ENCODE peak calls at places on chromosomes 4 and X, in nine cellular contexts. K, H, C, R, Q, Z, E, D and U are unnamed samples.

GRCh38 chrX:6053126-6053625 is 175.5 kb downstream of the NLGN4X start:
- DNase-seq in C (no peak), Z (no peak), Q (no peak), E (no peak), R (no peak), K (no peak), H (no peak), D (no peak), U (no peak)

GRCh38 chr4:187128971-187129370 is 405.3 kb upstream of the FAT1 start:
- DNase-seq in R (no peak), K (no peak), D (no peak), Q (no peak), H (peak; percentile 82), Z (no peak), C (no peak), E (no peak), U (no peak)

GRCh38 chr4:25810815-25811690 is 51.7 kb downstream of the SEL1L3 start:
- DNase-seq in E (no peak), C (no peak), Z (no peak), H (no peak), K (no peak), R (no peak), Q (no peak), D (no peak), U (no peak)

GRCh38 chrX:152899111-152899873 is 1.4 kb downstream of the ZNF185 start:
- DNase-seq in H (no peak), K (no peak), R (no peak), Q (no peak), D (no peak), Z (no peak), E (no peak), C (no peak), U (no peak)

GRCh38 chrX:49155243-49155899 is 7.2 kb upstream of the MAGIX start:
- DNase-seq in K (no peak), R (no peak), C (peak; percentile 82), E (no peak), D (peak; percentile 21), Z (peak; percentile 73), H (no peak), Q (peak; percentile 67), U (peak; percentile 94)

GRCh38 chr4:104906274-104906673 is 240.4 kb upstream of the TET2 start:
- DNase-seq in Z (no peak), H (no peak), Q (no peak), R (no peak), D (no peak), C (no peak), E (no peak), K (no peak), U (no peak)

GRCh38 chr4:118280501-118281218 is 72.1 kb downstream of the PRSS12 start:
- DNase-seq in R (peak; percentile 38), D (peak; percentile 49), Q (peak; percentile 40), C (peak; percentile 79), Z (peak; percentile 18), H (no peak), E (no peak), K (peak; percentile 37), U (peak; percentile 87)

GRCh38 chrX:110403839-110404238 is 45.2 kb downstream of the RTL9 start:
- DNase-seq in C (no peak), Z (no peak), R (no peak), K (no peak), E (no peak), H (no peak), Q (no peak), D (no peak), U (no peak)

GRCh38 chr4:79528241-79528706 is 120.2 kb upstream of the GK2 start:
- DNase-seq in Q (no peak), H (no peak), R (no peak), D (no peak), E (no peak), K (no peak), Z (no peak), C (no peak), U (no peak)

GRCh38 chrX:13398073-13398823 is 78.4 kb upstream of the ATXN3L start:
- DNase-seq in Q (peak; percentile 35), C (peak; percentile 84), R (no peak), E (peak; percentile 22), Z (peak; percentile 40), H (peak; percentile 95), K (peak; percentile 13), D (no peak), U (peak; percentile 72)

GRCh38 chrX:1453390-1453783 is 678 bp upstream of the ASMTL start:
- DNase-seq in H (no peak), Z (no peak), C (no peak), R (no peak), E (no peak), D (no peak), K (no peak), Q (no peak), U (no peak)

GRCh38 chrX:56763556-56764152 is 34.6 kb downstream of the NBDY start:
- DNase-seq in H (no peak), K (no peak), E (no peak), Z (peak; percentile 82), R (no peak), D (peak; percentile 95), Q (no peak), C (no peak), U (no peak)

GRCh38 chr4:52646726-52647125 is 12.4 kb downstream of the USP46 start:
- DNase-seq in Q (no peak), C (no peak), E (no peak), D (no peak), Z (no peak), K (no peak), R (no peak), H (no peak), U (no peak)

GRCh38 chr4:1326751-1327525 is 20.1 kb upstream of the UVSSA start:
- DNase-seq in K (no peak), D (no peak), C (no peak), Z (no peak), Q (no peak), R (no peak), E (no peak), H (no peak), U (no peak)

GRCh38 chr4:180652533-180652932 is 1590.7 kb upstream of the TENM3 start:
- DNase-seq in K (no peak), R (no peak), D (no peak), H (no peak), Q (no peak), Z (no peak), E (no peak), C (no peak), U (no peak)
- H3K27me3 ChIP-seq in K (no peaks in the 10 kb centered on the region), R (no peaks in the 10 kb centered on the region), D (no peaks in the 10 kb centered on the region), H (no peaks in the 10 kb centered on the region), Q (no peaks in the 10 kb centered on the region), Z (no peaks in the 10 kb centered on the region), E (no peaks in the 10 kb centered on the region), C (no peaks in the 10 kb centered on the region), U (no peaks in the 10 kb centered on the region)

DNA sequence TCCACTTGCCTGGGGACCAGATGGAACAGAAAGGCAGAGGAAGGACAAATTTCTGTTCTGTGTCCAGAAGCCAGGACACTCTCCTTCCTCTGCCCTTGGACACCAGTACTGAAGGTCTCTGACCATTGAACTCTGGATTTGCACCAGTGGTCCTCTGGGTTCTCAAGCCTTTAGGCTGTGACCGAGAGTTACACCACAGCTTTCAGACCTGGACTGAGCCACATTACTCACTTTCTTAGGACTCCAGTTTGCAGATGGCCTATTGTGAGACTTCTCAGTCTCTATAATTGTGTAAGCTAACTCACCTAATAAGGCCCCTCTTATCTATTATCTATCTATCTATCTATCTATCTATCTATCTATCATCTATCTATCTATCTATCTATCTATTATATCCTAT is 295.3 kb upstream of the GALNTL6 start:
- DNase-seq in D (no peak), Q (no peak), Z (no peak), E (no peak), C (no peak), K (no peak), R (no peak), H (no peak), U (no peak)
- H3K4me1 ChIP-seq in D (no peaks in the 10 kb centered on the region), Q (no peaks in the 10 kb centered on the region), Z (no peaks in the 10 kb centered on the region), E (no peaks in the 10 kb centered on the region), C (no peaks in the 10 kb centered on the region), K (no peaks in the 10 kb centered on the region), R (no peaks in the 10 kb centered on the region), H (no peaks in the 10 kb centered on the region), U (no peaks in the 10 kb centered on the region)

DNA sequence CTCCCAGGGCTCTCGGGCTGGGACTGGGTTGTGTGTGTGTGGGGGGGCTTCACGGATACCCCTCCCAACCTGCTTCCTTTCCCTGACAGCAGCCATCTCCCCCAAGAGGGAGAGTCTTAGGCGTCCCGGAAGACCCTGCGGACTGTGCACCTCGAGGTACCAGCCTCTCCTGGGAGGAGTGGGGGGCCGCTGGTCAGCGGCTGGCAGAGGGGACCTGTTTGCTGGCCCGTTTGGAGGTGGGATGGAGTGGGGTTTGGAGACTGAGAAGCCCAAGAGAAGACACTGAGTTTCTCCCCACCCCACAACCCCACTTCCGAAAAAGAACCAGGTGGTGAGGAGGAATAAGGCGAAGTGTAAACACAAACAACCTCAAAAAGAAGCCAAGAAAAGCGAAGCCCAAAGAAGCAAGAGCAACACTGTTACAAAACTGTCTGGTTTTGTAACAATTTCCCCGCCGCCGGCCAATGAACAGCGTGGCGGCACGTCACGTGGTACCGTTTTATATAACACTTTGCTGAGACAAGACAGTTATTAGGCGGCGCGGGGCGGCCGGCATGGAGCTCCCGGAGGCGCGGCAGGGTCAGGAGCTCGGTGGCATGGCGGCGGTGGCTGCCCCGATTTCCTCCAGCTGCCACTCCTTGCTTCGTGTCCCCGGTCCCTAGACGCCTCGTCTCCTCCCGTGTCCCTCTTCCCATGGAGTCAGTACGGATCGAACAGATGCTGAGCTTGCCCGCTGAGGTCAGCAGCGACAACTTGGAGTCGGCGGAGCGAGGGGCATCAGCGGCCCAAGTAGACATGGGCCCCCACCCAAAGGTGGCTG is at the start of gene LONRF3:
- DNase-seq in Q (no peak), D (peak; percentile 44), C (peak; percentile 64), R (no peak), K (peak; percentile 84), E (peak; percentile 26), H (no peak), Z (peak; percentile 83), U (no peak)
- H3K4me3 ChIP-seq in Q (peak within 1 kb of the TSS; percentile 36), D (peak within 1 kb of the TSS; percentile 56), C (peak within 1 kb of the TSS; percentile 56), R (no peak within 1 kb of the TSS), K (peak within 1 kb of the TSS; percentile 47), E (peak within 1 kb of the TSS; percentile 64), H (peak within 1 kb of the TSS; percentile 2), Z (peak within 1 kb of the TSS; percentile 33), U (peak within 1 kb of the TSS; percentile 13)

GRCh38 chr4:173539986-173540385 is 10.0 kb upstream of the HAND2 start:
- DNase-seq in D (no peak), Z (no peak), E (no peak), Q (no peak), R (no peak), H (no peak), C (no peak), K (no peak), U (no peak)

GRCh38 chr4:173538148-173538902 is 8.3 kb upstream of the HAND2 start:
- DNase-seq in D (peak; percentile 19), R (no peak), K (no peak), E (no peak), Q (no peak), H (no peak), C (no peak), Z (no peak), U (no peak)

GRCh38 chr4:173536808-173537429 is 6.9 kb upstream of the HAND2 start:
- DNase-seq in Q (no peak), E (no peak), H (no peak), Z (no peak), K (no peak), D (peak; percentile 33), C (no peak), R (no peak), U (peak; percentile 54)

GRCh38 chr4:173537628-173538147 is 7.7 kb upstream of the HAND2 start:
- DNase-seq in R (no peak), Q (no peak), K (no peak), D (no peak), E (no peak), H (no peak), C (no peak), Z (no peak), U (no peak)

GRCh38 chr4:173538903-173539445 is 8.9 kb upstream of the HAND2 start:
- DNase-seq in Q (no peak), K (no peak), Z (no peak), C (no peak), D (no peak), H (no peak), R (no peak), E (no peak), U (no peak)
- H3K27me3 ChIP-seq in Q (peaks cover 81% of the 10 kb centered on the region), K (peaks cover 3% of the 10 kb centered on the region), Z (no peaks in the 10 kb centered on the region), C (peaks cover 29% of the 10 kb centered on the region), D (no peaks in the 10 kb centered on the region), H (peaks cover 59% of the 10 kb centered on the region), R (peaks cover 32% of the 10 kb centered on the region), E (peaks cover 19% of the 10 kb centered on the region), U (peaks cover 72% of the 10 kb centered on the region)